ENCODE peak calls at places on chromosomes 16 and 17, in four cellular contexts. G is HEK293T, U is HepG2, N is K562. A is an unnamed sample.

GRCh38 chr16:67023689-67024088 is 5.3 kb upstream of the CBFB start:
- DNase-seq in G (no peak), U (no peak), N (no peak), A (no peak)

GRCh38 chr17:69669441-69670178 is 255.1 kb downstream of the MAP2K6 start:
- DNase-seq in G (no peak), U (no peak), N (no peak), A (no peak)

GRCh38 chr16:85136705-85137322 is 24.5 kb upstream of the CIBAR2 start:
- DNase-seq in G (no peak), U (peak; percentile 95), N (no peak), A (no peak)

GRCh38 chr16:87201052-87201451 is 116.1 kb downstream of the C16orf95 start:
- DNase-seq in G (no peak), U (no peak), N (no peak), A (no peak)

GRCh38 chr17:21019976-21020575 is 22.7 kb downstream of the USP22 start:
- DNase-seq in G (peak; percentile 52), U (no peak), N (no peak), A (no peak)

GRCh38 chr17:14712471-14713075 is 411.7 kb downstream of the HS3ST3B1 start:
- DNase-seq in G (no peak), U (no peak), N (no peak), A (no peak)

GRCh38 chr16:27925612-27926011 is 137.9 kb downstream of the GSG1L start:
- DNase-seq in G (no peak), U (no peak), N (no peak), A (no peak)

GRCh38 chr17:58208344-58208743 is 10.7 kb downstream of the MKS1 start:
- DNase-seq in G (no peak), U (no peak), N (no peak), A (no peak)

GRCh38 chr16:72921620-72922019 is 126.3 kb downstream of the ZFHX3 start:
- DNase-seq in G (no peak), U (no peak), N (no peak), A (no peak)

GRCh38 chr17:48406936-48407567 is 23.0 kb downstream of the SKAP1 start:
- DNase-seq in G (no peak), U (no peak), N (no peak), A (no peak)

GRCh38 chr17:83067071-83067717 is 12.2 kb upstream of the METRNL start:
- DNase-seq in G (no peak), U (no peak), N (no peak), A (no peak)

GRCh38 chr17:19243838-19244237 is 6.7 kb downstream of the EPN2 start:
- DNase-seq in G (no peak), U (no peak), N (no peak), A (no peak)

GRCh38 chr16:49461517-49461951 is 87.9 kb downstream of the C16orf78 start:
- DNase-seq in G (no peak), U (no peak), N (no peak), A (no peak)

GRCh38 chr16:68281368-68282063 is 17.2 kb downstream of the SLC7A6 start:
- DNase-seq in G (no peak), U (peak; percentile 97), N (no peak), A (no peak)
- TF ChIP-seq ELF4 in G (no peak), U (no peak), N (no peak), A (no peak)

DNA sequence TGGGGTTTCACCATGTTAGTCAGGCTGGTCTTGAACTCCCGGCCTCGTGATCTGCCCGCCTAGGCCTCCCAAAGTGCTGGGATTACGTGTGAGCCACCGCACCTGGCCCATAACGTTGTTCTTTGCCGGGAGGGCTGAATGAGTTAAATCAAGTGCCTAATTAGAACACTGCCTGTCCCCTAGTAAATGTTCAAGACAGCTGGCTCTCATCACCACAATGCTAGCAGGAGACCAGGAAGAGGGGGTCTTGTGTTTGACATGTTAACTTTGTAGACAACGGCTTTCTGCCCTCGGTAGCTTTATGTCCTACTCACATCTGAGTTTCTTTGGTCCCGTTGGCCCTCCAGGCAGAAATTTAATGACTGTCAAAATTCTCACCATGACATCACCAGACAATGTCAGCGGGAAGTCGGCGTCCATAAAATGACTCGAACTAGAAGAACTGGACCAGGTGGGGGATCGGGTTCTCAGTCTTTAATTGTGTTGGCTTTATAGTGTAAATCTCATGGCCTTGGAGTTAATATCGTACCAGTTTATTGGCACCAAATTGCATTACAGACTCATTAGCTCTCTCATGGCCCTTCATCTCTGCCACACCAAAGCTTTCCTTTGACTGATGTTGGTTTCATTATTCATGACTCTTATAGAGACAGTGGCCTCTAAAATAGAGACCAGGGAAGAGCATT is 11.4 kb upstream of the ITPRIPL2 start:
- DNase-seq in G (peak; percentile 60), U (no peak), N (no peak), A (no peak)
- TF ChIP-seq ELF4 in G (no peak), U (no peak), N (no peak), A (no peak)

GRCh38 chr17:27530791-27531391 is 74.6 kb downstream of the KSR1 start:
- DNase-seq in G (no peak), U (peak; percentile 34), N (no peak), A (no peak)
- TF ChIP-seq ELF4 in G (no peak), U (no peak), N (no peak), A (no peak)

GRCh38 chr17:27985736-27986394 is 56.6 kb upstream of the NLK start:
- DNase-seq in G (no peak), U (no peak), N (peak; percentile 48), A (no peak)
- TF ChIP-seq ELF4 in G (no peak), U (no peak), N (no peak), A (no peak)

A was measured in WTC11.